ENCODE peak calls at places on chromosomes 1 and 21, in six cellular contexts. R, W, N, G, J and B are unnamed samples.

GRCh38 chr1:89125571-89126233 is at the start of gene GBP2:
- DNase-seq in R (peak; percentile 68), W (peak; percentile 80), N (peak; percentile 46), G (peak; percentile 71), J (no peak), B (no peak)

GRCh38 chr1:55839221-55839620 is 624.1 kb upstream of the USP24 start:
- DNase-seq in R (no peak), W (no peak), N (no peak), G (no peak), J (no peak), B (no peak)

GRCh38 chr21:17372200-17372599 is 140.6 kb upstream of the CXADR start:
- DNase-seq in R (no peak), W (no peak), N (no peak), G (no peak), J (no peak), B (no peak)

GRCh38 chr21:39538453-39539042 is 74.2 kb upstream of the B3GALT5 start:
- DNase-seq in R (no peak), W (no peak), N (no peak), G (no peak), J (no peak), B (no peak)

GRCh38 chr1:42958488-42959317 is at the start of gene SLC2A1:
- DNase-seq in R (peak; percentile 85), W (peak; percentile 95), N (peak; percentile 99), G (peak; percentile 95), J (peak; percentile 98), B (peak; percentile 96)

GRCh38 chr1:102096162-102096561 is 99.4 kb upstream of the OLFM3 start:
- DNase-seq in R (no peak), W (no peak), N (no peak), G (no peak), J (no peak), B (no peak)

GRCh38 chr1:212586429-212587303 is 21.9 kb upstream of the ATF3 start:
- DNase-seq in R (no peak), W (no peak), N (no peak), G (no peak), J (no peak), B (no peak)

GRCh38 chr1:246012271-246012854 is 494.7 kb downstream of the SMYD3 start:
- DNase-seq in R (no peak), W (peak; percentile 74), N (no peak), G (peak; percentile 18), J (no peak), B (no peak)

GRCh38 chr1:155698382-155699038 is 9.6 kb downstream of the DAP3 start:
- DNase-seq in R (no peak), W (peak; percentile 44), N (no peak), G (no peak), J (no peak), B (no peak)

GRCh38 chr1:248918126-248918525 is 12.1 kb downstream of the PGBD2 start:
- DNase-seq in R (no peak), W (no peak), N (no peak), G (no peak), J (no peak), B (no peak)

GRCh38 chr1:7948950-7949349 is 8.3 kb upstream of the TNFRSF9 start:
- DNase-seq in R (no peak), W (no peak), N (no peak), G (no peak), J (no peak), B (no peak)

GRCh38 chr1:244654284-244655038 is 1.5 kb downstream of the DESI2 start:
- DNase-seq in R (no peak), W (peak; percentile 15), N (no peak), G (no peak), J (no peak), B (no peak)

GRCh38 chr1:152777510-152778137 is 2.7 kb downstream of the LCE1F start:
- DNase-seq in R (no peak), W (peak; percentile 5), N (no peak), G (peak; percentile 79), J (no peak), B (no peak)

GRCh38 chr1:172117800-172118199 is 276.5 kb downstream of the DNM3 start:
- DNase-seq in R (no peak), W (no peak), N (no peak), G (no peak), J (no peak), B (no peak)

GRCh38 chr1:29122987-29123870 is 474 bp downstream of the TMEM200B start:
- DNase-seq in R (no peak), W (peak; percentile 31), N (no peak), G (no peak), J (no peak), B (peak; percentile 45)

GRCh38 chr1:89254658-89255287 is 17.9 kb downstream of the GBP5 start:
- DNase-seq in R (no peak), W (peak; percentile 85), N (no peak), G (no peak), J (no peak), B (no peak)

GRCh38 chr1:182183606-182184005 is 122.1 kb upstream of the ZNF648 start:
- DNase-seq in R (no peak), W (no peak), N (no peak), G (peak; percentile 53), J (no peak), B (no peak)

GRCh38 chr1:107532318-107532717 is 391.5 kb downstream of the NTNG1 start:
- DNase-seq in R (no peak), W (no peak), N (no peak), G (no peak), J (no peak), B (no peak)

GRCh38 chr1:219304227-219305226 is 130.8 kb downstream of the LYPLAL1 start:
- DNase-seq in R (no peak), W (peak; percentile 77), N (no peak), G (peak; percentile 46), J (no peak), B (no peak)

GRCh38 chr1:109649380-109649987 is 6.4 kb upstream of the GSTM4 start:
- DNase-seq in R (no peak), W (peak; percentile 59), N (no peak), G (no peak), J (no peak), B (no peak)

GRCh38 chr1:152878042-152878441 is at the start of gene SMCP:
- DNase-seq in R (no peak), W (no peak), N (no peak), G (peak; percentile 49), J (no peak), B (peak; percentile 75)

GRCh38 chr1:43786201-43786958 is 79.0 kb downstream of the ST3GAL3 start:
- DNase-seq in R (no peak), W (no peak), N (no peak), G (no peak), J (no peak), B (no peak)

GRCh38 chr1:30708361-30708728 is 15.0 kb downstream of the MATN1 start:
- DNase-seq in R (no peak), W (no peak), N (no peak), G (no peak), J (no peak), B (no peak)